ENCODE peak calls at places on chromosome 7, in five cellular contexts. W is K562, U is HepG2, T is GM12878, Q is upper lobe of left lung. M is an unnamed sample.

GRCh38 chr7:44232900-44233715 is 32.3 kb downstream of the YKT6 start:
- ATAC-seq in W (peak; percentile 15), Q (no peak), T (no peak), U (no peak), M (no peak)

GRCh38 chr7:64541438-64542359 is 21.2 kb downstream of the ZNF680 start:
- ATAC-seq in U (no peak), W (peak; percentile 78), T (peak; percentile 66), Q (peak; percentile 60), M (peak; percentile 43)

GRCh38 chr7:134696261-134696660 is 49.6 kb downstream of the BPGM start:
- ATAC-seq in W (peak; percentile 45), U (peak; percentile 56), T (no peak), Q (no peak), M (no peak)

GRCh38 chr7:128773604-128774003 is 2.0 kb downstream of the OPN1SW start:
- ATAC-seq in T (no peak), W (peak; percentile 7), Q (no peak), U (no peak), M (no peak)

GRCh38 chr7:103148994-103149807 is at the start of gene NAPEPLD:
- ATAC-seq in Q (peak; percentile 97), W (peak; percentile 83), T (peak; percentile 90), U (peak; percentile 91), M (peak; percentile 96)

GRCh38 chr7:40796723-40797122 is 661.9 kb downstream of the SUGCT start:
- ATAC-seq in T (no peak), W (no peak), Q (no peak), U (no peak), M (no peak)

GRCh38 chr7:18087031-18087686 is 59.5 kb upstream of the PRPS1L1 start:
- ATAC-seq in U (no peak), W (no peak), T (no peak), Q (peak; percentile 29), M (peak; percentile 2)

GRCh38 chr7:139732471-139733167 is 45.2 kb downstream of the HIPK2 start:
- ATAC-seq in Q (peak; percentile 5), T (no peak), U (no peak), W (no peak), M (peak; percentile 16)

GRCh38 chr7:69837387-69838068 is 239.3 kb downstream of the AUTS2 start:
- ATAC-seq in U (no peak), T (no peak), Q (no peak), W (no peak), M (no peak)

GRCh38 chr7:110987130-110987693 is 103.7 kb upstream of the LRRN3 start:
- ATAC-seq in W (no peak), Q (no peak), T (no peak), U (no peak), M (no peak)

GRCh38 chr7:30206942-30207341 is 72.2 kb downstream of the MTURN start:
- ATAC-seq in W (no peak), Q (no peak), T (no peak), U (peak; percentile 56), M (no peak)

GRCh38 chr7:26186364-26187311 is 13.9 kb downstream of the HNRNPA2B1 start:
- ATAC-seq in Q (peak; percentile 17), W (peak; percentile 16), T (peak; percentile 5), U (peak; percentile 2), M (no peak)
- TF ChIP-seq POLR2AphosphoS5 in Q (no peak), W (peak; percentile 12), T (peak; percentile 69), U (peak; percentile 59), M (peak; percentile 16)

GRCh38 chr7:193538-194256 is 1.3 kb downstream of the FAM20C start:
- ATAC-seq in T (no peak), W (no peak), Q (no peak), U (peak; percentile 1), M (no peak)
- H3K4me3 ChIP-seq in T (no peak overlapping the region), W (no peak overlapping the region), Q (peak overlapping the region; percentile 68), U (peak overlapping the region; percentile 79), M (peak overlapping the region; percentile 86)

DNA sequence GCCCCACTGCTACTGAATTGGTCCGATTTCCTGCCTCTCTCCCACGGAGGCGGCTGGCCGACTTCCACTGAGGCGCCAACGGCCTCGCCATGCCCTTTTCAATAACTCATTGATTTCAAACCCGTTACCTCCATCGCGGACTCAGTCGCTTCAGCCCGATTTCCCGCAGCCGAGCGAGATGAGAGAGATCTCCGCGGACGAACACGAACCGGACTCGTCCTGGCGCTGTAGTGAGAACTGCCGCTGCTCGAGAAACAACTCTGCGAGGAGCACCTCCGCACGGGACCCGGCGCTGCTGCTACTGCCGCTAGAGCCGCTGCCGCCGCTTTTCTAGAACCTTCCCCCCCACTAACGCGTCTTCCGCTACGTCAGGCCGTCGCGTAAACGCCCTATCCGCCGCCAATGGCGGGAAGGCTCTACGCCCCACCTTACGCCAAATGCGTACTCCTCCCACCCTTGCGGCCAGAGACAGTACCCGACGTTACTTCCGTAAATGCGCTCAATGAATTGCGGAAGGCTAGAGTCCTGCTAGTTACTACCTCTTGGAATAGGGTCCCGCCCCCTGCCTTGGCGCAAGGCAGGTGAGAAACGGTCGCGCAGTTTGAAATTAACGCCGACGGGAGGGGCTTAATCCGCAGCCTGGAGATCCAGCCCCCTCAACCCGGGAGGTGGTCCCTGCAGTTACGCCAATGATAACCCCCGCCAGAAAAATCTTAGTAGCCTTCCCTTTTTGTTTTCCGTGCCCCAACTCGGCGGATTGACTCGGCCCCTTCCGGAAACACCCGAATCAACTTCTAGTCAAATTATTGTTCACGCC is at the start of gene HNRNPA2B1:
- ATAC-seq in U (peak; percentile 71), Q (peak; percentile 88), W (peak; percentile 65), T (peak; percentile 75), M (peak; percentile 86)
- TF ChIP-seq EP300 in U (no peak), Q (no peak), W (peak; percentile 9), T (no peak), M (no peak)

GRCh38 chr7:108120943-108121342 is 9.2 kb downstream of the LAMB4 start:
- ATAC-seq in Q (no peak), U (no peak), T (no peak), W (no peak), M (no peak)
- TF ChIP-seq POLR2AphosphoS5 in Q (no peak), U (no peak), T (no peak), W (no peak), M (no peak)

GRCh38 chr7:26376208-26376917 is 84.7 kb downstream of the SNX10 start:
- ATAC-seq in Q (peak; percentile 86), W (no peak), U (peak; percentile 93), T (peak; percentile 71), M (peak; percentile 58)
- H3K4me3 ChIP-seq in Q (peak overlapping the region; percentile 57), W (no peak overlapping the region), U (peak overlapping the region; percentile 57), T (peak overlapping the region; percentile 63), M (no peak overlapping the region)

GRCh38 chr7:21617513-21617912 is 74.7 kb downstream of the DNAH11 start:
- ATAC-seq in T (no peak), Q (peak; percentile 18), W (no peak), U (peak; percentile 54), M (peak; percentile 19)

GRCh38 chr7:21618706-21619105 is 75.9 kb downstream of the DNAH11 start:
- ATAC-seq in U (no peak), Q (no peak), T (no peak), W (no peak), M (no peak)

GRCh38 chr7:21620054-21620453 is 77.2 kb downstream of the DNAH11 start:
- ATAC-seq in U (no peak), Q (no peak), W (no peak), T (no peak), M (no peak)

GRCh38 chr7:21617916-21618390 is 75.1 kb downstream of the DNAH11 start:
- ATAC-seq in U (peak; percentile 100), T (no peak), Q (peak; percentile 90), W (no peak), M (peak; percentile 93)

DNA sequence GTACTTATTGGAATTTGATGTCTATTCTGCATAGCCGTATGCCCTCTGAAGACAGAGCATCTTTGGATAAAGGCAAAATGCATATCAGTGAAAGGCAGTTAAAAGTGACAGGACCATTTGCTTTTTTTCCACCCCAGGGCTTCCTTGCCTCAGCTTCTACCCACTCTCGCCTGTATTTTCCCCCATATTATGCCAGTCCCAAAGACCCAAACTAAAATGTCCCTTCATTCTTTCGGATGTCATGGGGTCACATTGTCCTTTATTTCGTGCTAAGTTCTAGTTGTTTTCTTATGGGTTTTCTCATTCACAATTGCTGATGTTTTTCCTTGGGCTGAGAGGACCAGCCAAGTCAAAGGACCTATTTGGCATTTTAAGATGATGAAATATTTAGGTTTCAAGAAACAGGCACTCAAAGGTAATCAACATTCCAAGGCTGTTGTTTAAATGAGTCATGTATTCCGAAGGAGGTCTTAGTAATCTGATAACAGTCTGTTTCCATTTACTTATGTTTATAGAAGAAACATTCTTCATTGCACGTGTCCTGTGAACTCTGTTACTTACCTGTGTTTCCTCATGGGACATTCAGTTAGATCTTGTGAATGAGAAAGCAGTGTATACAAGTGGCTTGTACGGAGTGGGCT is 74.1 kb downstream of the DNAH11 start:
- ATAC-seq in U (no peak), T (no peak), Q (peak; percentile 71), W (no peak), M (peak; percentile 46)
- TF ChIP-seq EP300 in U (no peak), T (no peak), Q (peak; percentile 86), W (no peak), M (no peak)

GRCh38 chr7:99829520-99830160 is 1.8 kb downstream of the CYP3A43 start:
- ATAC-seq in W (no peak), U (peak; percentile 85), Q (no peak), T (no peak), M (no peak)

GRCh38 chr7:99825873-99826272 is 1.9 kb upstream of the CYP3A43 start:
- ATAC-seq in Q (no peak), W (no peak), T (no peak), U (no peak), M (no peak)

GRCh38 chr7:99828818-99829217 is 1.0 kb downstream of the CYP3A43 start:
- ATAC-seq in U (peak; percentile 9), W (no peak), T (no peak), Q (no peak), M (no peak)

GRCh38 chr7:99825451-99825850 is 2.4 kb upstream of the CYP3A43 start:
- ATAC-seq in W (no peak), T (no peak), Q (no peak), U (no peak), M (no peak)

DNA sequence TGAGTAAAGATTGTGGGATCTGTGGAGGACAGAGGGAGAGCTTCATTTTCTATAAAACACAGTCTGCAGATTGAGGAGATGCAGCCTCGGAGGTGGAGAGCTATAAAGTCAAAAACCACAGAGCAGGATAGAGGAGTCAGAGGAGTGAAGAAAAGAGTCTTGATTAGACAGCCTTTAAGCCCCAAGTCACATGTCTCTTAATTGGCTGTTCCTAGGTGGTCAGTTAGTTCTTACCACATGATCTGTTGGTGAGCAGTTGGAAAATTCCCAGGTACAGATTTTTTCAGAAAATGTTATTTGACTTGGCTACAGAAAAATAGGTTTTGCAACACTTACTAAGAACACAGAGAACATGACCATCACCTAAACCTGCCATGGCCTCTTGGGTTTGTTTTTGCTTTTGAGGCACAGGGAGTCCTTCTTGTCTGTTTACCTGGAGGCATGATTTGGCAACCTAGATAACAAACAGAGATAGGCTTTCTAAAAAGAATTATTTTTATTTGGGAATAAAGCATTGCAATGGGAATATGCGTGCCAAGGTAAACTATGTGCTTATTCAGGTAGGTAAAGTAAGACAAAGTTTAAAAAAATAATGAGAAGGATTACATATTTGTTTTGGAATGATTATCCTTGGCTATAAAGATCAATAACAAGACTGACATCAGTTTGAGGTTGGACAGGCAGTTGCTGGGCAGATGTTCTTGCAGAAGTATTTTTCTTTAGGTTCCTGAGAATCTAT is 604 bp upstream of the CYP3A43 start:
- ATAC-seq in W (no peak), Q (no peak), T (no peak), U (peak; percentile 66), M (no peak)
- TF ChIP-seq POLR2AphosphoS5 in W (no peak), Q (no peak), T (no peak), U (peak; percentile 59), M (no peak)